ENCODE peak calls at places on chromosome 1, in five cellular contexts. W is Calu3; E is progenitor cell of endocrine pancreas; K is NCI-H1436; R is CD8-positive, alpha-beta T cell. Z is an unnamed sample.

GRCh38 chr1:53710584-53710983 is 28.4 kb downstream of the GLIS1 start:
- DNase-seq in W (no peak), E (no peak), K (no peak), R (no peak), Z (no peak)

GRCh38 chr1:159911668-159912067 is 11.7 kb upstream of the CFAP45 start:
- DNase-seq in W (no peak), E (no peak), K (no peak), R (no peak), Z (no peak)

GRCh38 chr1:165816801-165817497 is 10.5 kb upstream of the UCK2 start:
- DNase-seq in W (no peak), E (no peak), K (no peak), R (no peak), Z (no peak)

GRCh38 chr1:10059329-10059691 is 26.6 kb downstream of the UBE4B start:
- DNase-seq in W (no peak), E (no peak), K (no peak), R (no peak), Z (no peak)

GRCh38 chr1:6727535-6727934 is 25.9 kb upstream of the DNAJC11 start:
- DNase-seq in W (peak), E (peak), K (peak), R (peak), Z (peak)

GRCh38 chr1:230861970-230862595 is 6.2 kb downstream of the C1orf198 start:
- DNase-seq in W (no peak), E (no peak), K (no peak), R (no peak), Z (no peak)

GRCh38 chr1:119587328-119587727 is 60.7 kb downstream of the ZNF697 start:
- DNase-seq in W (no peak), E (no peak), K (no peak), R (no peak), Z (no peak)

GRCh38 chr1:212284332-212284743 is 872 bp upstream of the PPP2R5A start:
- DNase-seq in W (peak), E (no peak), K (no peak), R (no peak), Z (no peak)

GRCh38 chr1:39063191-39063590 is 37.0 kb downstream of the NDUFS5 start:
- DNase-seq in W (no peak), E (no peak), K (no peak), R (no peak), Z (no peak)

GRCh38 chr1:42932442-42932941 is 26.2 kb downstream of the SLC2A1 start:
- DNase-seq in W (no peak), E (no peak), K (no peak), R (no peak), Z (no peak)

GRCh38 chr1:241447056-241447649 is 72.4 kb downstream of the FH start:
- DNase-seq in W (no peak), E (no peak), K (no peak), R (no peak), Z (no peak)

GRCh38 chr1:37016121-37016520 is 18.2 kb downstream of the GRIK3 start:
- DNase-seq in W (no peak), E (no peak), K (no peak), R (no peak), Z (no peak)

GRCh38 chr1:112762541-112763141 is 47.5 kb upstream of the PPM1J start:
- DNase-seq in W (peak), E (no peak), K (no peak), R (no peak), Z (peak)

GRCh38 chr1:162087118-162087517 is 17.6 kb downstream of the NOS1AP start:
- DNase-seq in W (no peak), E (no peak), K (no peak), R (no peak), Z (no peak)

GRCh38 chr1:53270873-53271272 is 32.6 kb upstream of the MAGOH start:
- DNase-seq in W (no peak), E (no peak), K (no peak), R (no peak), Z (no peak)

GRCh38 chr1:220300442-220301121 is 28.3 kb upstream of the RAB3GAP2 start:
- DNase-seq in W (peak), E (no peak), K (peak), R (no peak), Z (peak)

GRCh38 chr1:213273546-213273945 is 222.5 kb downstream of the RPS6KC1 start:
- DNase-seq in W (no peak), E (no peak), K (no peak), R (no peak), Z (no peak)

GRCh38 chr1:201498621-201499020 is 8.3 kb downstream of the CSRP1 start:
- DNase-seq in W (no peak), E (no peak), K (no peak), R (no peak), Z (no peak)

GRCh38 chr1:36570016-36570415 is 87.3 kb upstream of the CSF3R start:
- DNase-seq in W (no peak), E (no peak), K (no peak), R (no peak), Z (no peak)

GRCh38 chr1:35558374-35559316 is 1.0 kb downstream of the NCDN start:
- DNase-seq in W (no peak), E (no peak), K (no peak), R (no peak), Z (no peak)

GRCh38 chr1:91104712-91105111 is 82.9 kb upstream of the ZNF644 start:
- DNase-seq in W (no peak), E (no peak), K (no peak), R (no peak), Z (no peak)

GRCh38 chr1:155334980-155335379 is 14.3 kb downstream of the RUSC1 start:
- DNase-seq in W (no peak), E (no peak), K (no peak), R (no peak), Z (no peak)

GRCh38 chr1:87203890-87204289 is 124.8 kb upstream of the LMO4 start:
- DNase-seq in W (no peak), E (no peak), K (no peak), R (no peak), Z (peak)

GRCh38 chr1:1344672-1345361 is 4.4 kb downstream of the DVL1 start:
- DNase-seq in W (peak), E (peak), K (no peak), R (no peak), Z (peak)